ENCODE peak calls at places on chromosomes 2 and 18, in eight cellular contexts. J, B, S, V, I, L, C and G are unnamed samples.

GRCh38 chr2:120245520-120245835 is 7.2 kb upstream of the RALB start:
- DNase-seq in J (no peak), B (no peak), S (peak; percentile 90), V (peak; percentile 60), I (no peak), L (no peak), C (no peak), G (no peak)

GRCh38 chr18:39555511-39555910 is 1989.9 kb upstream of the CELF4 start:
- DNase-seq in J (no peak), B (no peak), S (no peak), V (no peak), I (no peak), L (no peak), C (no peak), G (no peak)

GRCh38 chr18:35131387-35132283 is 90.4 kb downstream of the MAPRE2 start:
- DNase-seq in J (no peak), B (no peak), S (no peak), V (peak; percentile 73), I (peak; percentile 3), L (no peak), C (no peak), G (peak; percentile 20)

GRCh38 chr2:134366359-134366758 is 112.5 kb downstream of the MGAT5 start:
- DNase-seq in J (no peak), B (no peak), S (no peak), V (no peak), I (no peak), L (no peak), C (no peak), G (no peak)

GRCh38 chr2:172364261-172364660 is 63.1 kb upstream of the ITGA6 start:
- DNase-seq in J (no peak), B (no peak), S (no peak), V (no peak), I (no peak), L (no peak), C (no peak), G (no peak)

GRCh38 chr2:181258761-181259160 is 198.4 kb upstream of the ITGA4 start:
- DNase-seq in J (no peak), B (no peak), S (no peak), V (peak; percentile 95), I (peak; percentile 34), L (no peak), C (no peak), G (no peak)

GRCh38 chr2:6824962-6825361 is 40.7 kb downstream of the CMPK2 start:
- DNase-seq in J (no peak), B (no peak), S (no peak), V (peak; percentile 61), I (peak; percentile 53), L (no peak), C (no peak), G (no peak)

GRCh38 chr2:102141915-102142828 is at the start of gene IL1R1:
- DNase-seq in J (peak; percentile 75), B (peak; percentile 62), S (peak; percentile 81), V (peak; percentile 96), I (peak; percentile 84), L (no peak), C (peak; percentile 90), G (peak; percentile 33)

GRCh38 chr18:58269931-58270330 is 225.9 kb downstream of the NEDD4L start:
- DNase-seq in J (no peak), B (no peak), S (no peak), V (no peak), I (no peak), L (no peak), C (no peak), G (no peak)

GRCh38 chr2:27212626-27213471 is 781 bp upstream of the SLC5A6 start:
- DNase-seq in J (no peak), B (no peak), S (no peak), V (peak; percentile 70), I (peak; percentile 68), L (no peak), C (peak; percentile 11), G (peak; percentile 2)

GRCh38 chr2:29613792-29614266 is 307.6 kb downstream of the ALK start:
- DNase-seq in J (no peak), B (no peak), S (no peak), V (no peak), I (no peak), L (no peak), C (no peak), G (no peak)

GRCh38 chr2:119407430-119408220 is 24.0 kb upstream of the TMEM37 start:
- DNase-seq in J (peak; percentile 58), B (peak; percentile 52), S (peak; percentile 56), V (peak; percentile 76), I (peak; percentile 65), L (peak; percentile 11), C (peak; percentile 70), G (peak; percentile 70)

GRCh38 chr2:168160897-168161296 is 86.5 kb downstream of the STK39 start:
- DNase-seq in J (no peak), B (no peak), S (no peak), V (no peak), I (no peak), L (no peak), C (peak; percentile 51), G (no peak)

GRCh38 chr18:50788284-50788683 is 31.5 kb downstream of the MRO start:
- DNase-seq in J (no peak), B (no peak), S (no peak), V (no peak), I (no peak), L (no peak), C (no peak), G (no peak)

GRCh38 chr2:38274286-38275276 is 102.5 kb downstream of the ATL2 start:
- DNase-seq in J (peak; percentile 50), B (no peak), S (no peak), V (peak; percentile 86), I (peak; percentile 89), L (no peak), C (peak; percentile 73), G (peak; percentile 23)

GRCh38 chr2:163753721-163754120 is 17.9 kb upstream of the FIGN start:
- DNase-seq in J (no peak), B (no peak), S (no peak), V (no peak), I (no peak), L (no peak), C (no peak), G (no peak)

GRCh38 chr2:158664987-158665386 is 130.1 kb upstream of the DAPL1 start:
- DNase-seq in J (no peak), B (no peak), S (no peak), V (peak; percentile 75), I (no peak), L (no peak), C (no peak), G (no peak)

GRCh38 chr2:158659483-158659882 is 135.6 kb upstream of the DAPL1 start:
- DNase-seq in J (no peak), B (no peak), S (no peak), V (no peak), I (no peak), L (no peak), C (no peak), G (no peak)

GRCh38 chr2:158663796-158664195 is 131.3 kb upstream of the DAPL1 start:
- DNase-seq in J (no peak), B (no peak), S (no peak), V (no peak), I (no peak), L (no peak), C (no peak), G (no peak)

GRCh38 chr2:158662406-158662805 is 132.7 kb upstream of the DAPL1 start:
- DNase-seq in J (no peak), B (no peak), S (no peak), V (no peak), I (no peak), L (no peak), C (no peak), G (no peak)

DNA sequence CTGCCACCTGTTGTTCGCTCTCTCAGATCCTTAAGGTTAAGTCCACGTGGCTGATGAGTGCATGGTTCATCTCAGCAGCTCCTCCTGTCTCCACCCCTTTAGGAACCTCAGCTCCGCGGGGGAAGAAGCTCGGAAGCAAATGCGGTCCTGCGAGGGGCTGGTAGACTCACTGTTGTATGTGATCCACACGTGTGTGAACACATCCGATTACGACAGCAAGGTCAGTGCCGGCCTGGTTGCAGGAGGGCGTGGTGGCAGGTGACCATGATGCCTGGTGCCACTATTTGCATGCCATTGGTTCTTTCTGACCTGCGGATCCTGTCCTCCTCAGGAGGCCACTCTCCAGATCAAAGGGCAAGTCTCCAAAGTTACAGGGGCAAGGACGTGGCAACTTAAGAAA is 133.9 kb upstream of the DAPL1 start:
- DNase-seq in J (no peak), B (no peak), S (no peak), V (no peak), I (no peak), L (no peak), C (no peak), G (no peak)
- TF ChIP-seq CTCF in J (no peak), B (no peak), S (no peak), V (no peak), I (no peak), L (no peak), C (no peak), G (no peak)

GRCh38 chr18:48667276-48668254 is 128.7 kb downstream of the CTIF start:
- DNase-seq in J (no peak), B (peak; percentile 36), S (no peak), V (peak; percentile 34), I (peak; percentile 46), L (no peak), C (peak; percentile 59), G (no peak)
- TF ChIP-seq CTCF in J (no peak), B (no peak), S (peak; percentile 7), V (peak; percentile 33), I (peak; percentile 51), L (no peak), C (peak; percentile 52), G (peak; percentile 56)

DNA sequence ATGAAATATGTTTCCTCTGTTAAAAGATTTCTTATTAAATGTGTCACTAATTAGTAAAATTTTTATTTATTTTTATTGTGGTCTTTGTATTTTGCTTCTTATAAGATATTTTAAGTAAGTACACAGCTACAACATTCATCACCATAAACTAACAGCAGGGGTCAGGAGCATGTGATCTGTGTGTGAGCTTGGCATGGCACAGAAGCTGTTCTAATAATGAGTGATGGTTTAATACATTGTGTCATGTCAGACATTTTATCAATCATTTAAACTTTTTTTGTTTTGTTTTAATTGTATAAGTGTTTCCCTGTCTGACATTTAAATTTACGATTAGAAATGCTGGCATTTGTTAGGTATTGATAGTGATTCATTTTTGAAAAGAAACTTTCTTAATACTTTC is 585.4 kb downstream of the DSC3 start:
- DNase-seq in J (no peak), B (no peak), S (no peak), V (no peak), I (no peak), L (no peak), C (no peak), G (no peak)
- TF ChIP-seq CTCF in J (no peak), B (no peak), S (no peak), V (no peak), I (no peak), L (no peak), C (no peak), G (no peak)

DNA sequence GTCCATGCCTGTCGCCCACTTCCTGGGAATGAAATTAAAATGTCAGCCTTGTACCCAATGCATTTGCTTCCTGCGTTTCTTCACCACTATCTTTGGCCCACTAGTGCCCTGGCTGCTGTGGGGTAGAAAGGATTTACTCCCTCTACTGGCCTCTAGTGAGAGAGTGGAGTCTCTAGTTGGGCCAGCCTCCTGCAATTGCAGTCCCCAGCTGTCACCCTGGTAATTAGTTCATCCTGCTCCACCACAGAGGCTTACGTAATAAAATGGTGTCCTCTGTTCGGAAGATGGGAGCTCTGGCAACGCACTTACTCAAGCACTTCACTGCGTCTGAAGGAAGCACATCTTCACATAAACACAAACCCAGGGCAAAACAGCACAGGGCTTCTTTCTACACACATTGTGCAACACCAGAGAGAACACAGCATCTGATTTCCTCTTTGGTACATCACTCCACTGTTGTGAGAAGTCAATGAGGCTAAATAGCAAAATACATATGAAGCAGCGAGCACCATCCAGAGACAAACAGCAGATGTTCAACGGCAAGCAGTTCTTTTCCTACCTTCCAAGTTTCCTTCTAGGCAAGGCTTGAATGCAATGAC is 274.6 kb downstream of the LRATD1 start:
- DNase-seq in J (no peak), B (no peak), S (no peak), V (no peak), I (no peak), L (no peak), C (peak; percentile 18), G (no peak)
- TF ChIP-seq CTCF in J (no peak), B (no peak), S (no peak), V (no peak), I (no peak), L (no peak), C (peak; percentile 40), G (peak; percentile 37)